ENCODE peak calls at places on chromosomes 5 and 9, in nine cellular contexts. One of them, this sample, is unnamed.

GRCh38 chr9:14222149-14222835 is 91.6 kb downstream of the NFIB start:
- DNase-seq in hepatocyte: no peak
- DNase-seq in RWPE2: no peak
- DNase-seq in CD8-positive, alpha-beta T cell: no peak
- DNase-seq in IMR-90: no peak
- DNase-seq in CD4-positive, CD25-positive, alpha-beta regulatory T cell: no peak
- DNase-seq in A673: no peak
- DNase-seq in SK-N-SH: no peak
- DNase-seq in dorsolateral prefrontal cortex: no peak
- DNase-seq in this sample: no peak

GRCh38 chr9:35287986-35288515 is 126.2 kb downstream of the UNC13B start:
- DNase-seq in hepatocyte: no peak
- DNase-seq in RWPE2: no peak
- DNase-seq in CD8-positive, alpha-beta T cell: no peak
- DNase-seq in IMR-90: peak; percentile 24
- DNase-seq in CD4-positive, CD25-positive, alpha-beta regulatory T cell: no peak
- DNase-seq in A673: no peak
- DNase-seq in SK-N-SH: no peak
- DNase-seq in dorsolateral prefrontal cortex: no peak
- DNase-seq in this sample: no peak

GRCh38 chr5:114317751-114318150 is 44.1 kb upstream of the KCNN2 start:
- DNase-seq in hepatocyte: peak; percentile 43
- DNase-seq in RWPE2: no peak
- DNase-seq in CD8-positive, alpha-beta T cell: no peak
- DNase-seq in IMR-90: no peak
- DNase-seq in CD4-positive, CD25-positive, alpha-beta regulatory T cell: no peak
- DNase-seq in A673: no peak
- DNase-seq in SK-N-SH: no peak
- DNase-seq in dorsolateral prefrontal cortex: no peak
- DNase-seq in this sample: no peak

GRCh38 chr5:177256296-177256695 is 47.2 kb downstream of the RAB24 start:
- DNase-seq in hepatocyte: no peak
- DNase-seq in RWPE2: no peak
- DNase-seq in CD8-positive, alpha-beta T cell: no peak
- DNase-seq in IMR-90: no peak
- DNase-seq in CD4-positive, CD25-positive, alpha-beta regulatory T cell: no peak
- DNase-seq in A673: no peak
- DNase-seq in SK-N-SH: no peak
- DNase-seq in dorsolateral prefrontal cortex: no peak
- DNase-seq in this sample: peak; percentile 50

GRCh38 chr5:177454397-177455035 is 7.9 kb downstream of the PRR7 start:
- DNase-seq in hepatocyte: peak; percentile 96
- DNase-seq in RWPE2: peak; percentile 92
- DNase-seq in CD8-positive, alpha-beta T cell: peak; percentile 91
- DNase-seq in IMR-90: peak; percentile 80
- DNase-seq in CD4-positive, CD25-positive, alpha-beta regulatory T cell: peak; percentile 94
- DNase-seq in A673: peak; percentile 88
- DNase-seq in SK-N-SH: peak; percentile 95
- DNase-seq in dorsolateral prefrontal cortex: peak; percentile 90
- DNase-seq in this sample: peak; percentile 91

GRCh38 chr5:132607133-132607532 is 50.4 kb downstream of the RAD50 start:
- DNase-seq in hepatocyte: no peak
- DNase-seq in RWPE2: no peak
- DNase-seq in CD8-positive, alpha-beta T cell: no peak
- DNase-seq in IMR-90: no peak
- DNase-seq in CD4-positive, CD25-positive, alpha-beta regulatory T cell: no peak
- DNase-seq in A673: no peak
- DNase-seq in SK-N-SH: no peak
- DNase-seq in dorsolateral prefrontal cortex: no peak
- DNase-seq in this sample: no peak

GRCh38 chr9:37281541-37281940 is 141.0 kb upstream of the GRHPR start:
- DNase-seq in hepatocyte: no peak
- DNase-seq in RWPE2: no peak
- DNase-seq in CD8-positive, alpha-beta T cell: no peak
- DNase-seq in IMR-90: no peak
- DNase-seq in CD4-positive, CD25-positive, alpha-beta regulatory T cell: no peak
- DNase-seq in A673: no peak
- DNase-seq in SK-N-SH: no peak
- DNase-seq in dorsolateral prefrontal cortex: no peak
- DNase-seq in this sample: no peak

GRCh38 chr5:177997319-177997670 is 1.3 kb upstream of the PROP1 start:
- DNase-seq in hepatocyte: no peak
- DNase-seq in RWPE2: no peak
- DNase-seq in CD8-positive, alpha-beta T cell: no peak
- DNase-seq in IMR-90: no peak
- DNase-seq in CD4-positive, CD25-positive, alpha-beta regulatory T cell: no peak
- DNase-seq in A673: no peak
- DNase-seq in SK-N-SH: no peak
- DNase-seq in dorsolateral prefrontal cortex: no peak
- DNase-seq in this sample: no peak

GRCh38 chr5:121138495-121138907 is 674.4 kb downstream of the PRR16 start:
- DNase-seq in hepatocyte: no peak
- DNase-seq in RWPE2: no peak
- DNase-seq in CD8-positive, alpha-beta T cell: no peak
- DNase-seq in IMR-90: no peak
- DNase-seq in CD4-positive, CD25-positive, alpha-beta regulatory T cell: no peak
- DNase-seq in A673: peak; percentile 70
- DNase-seq in SK-N-SH: peak; percentile 3
- DNase-seq in dorsolateral prefrontal cortex: no peak
- DNase-seq in this sample: no peak

GRCh38 chr9:133226219-133227171 is 17.4 kb upstream of the OBP2B start:
- DNase-seq in hepatocyte: no peak
- DNase-seq in RWPE2: no peak
- DNase-seq in CD8-positive, alpha-beta T cell: no peak
- DNase-seq in IMR-90: no peak
- DNase-seq in CD4-positive, CD25-positive, alpha-beta regulatory T cell: no peak
- DNase-seq in A673: no peak
- DNase-seq in SK-N-SH: peak; percentile 86
- DNase-seq in dorsolateral prefrontal cortex: no peak
- DNase-seq in this sample: no peak

GRCh38 chr5:76545184-76545583 is 78.0 kb downstream of the F2RL2 start:
- DNase-seq in hepatocyte: no peak
- DNase-seq in RWPE2: no peak
- DNase-seq in CD8-positive, alpha-beta T cell: no peak
- DNase-seq in IMR-90: no peak
- DNase-seq in CD4-positive, CD25-positive, alpha-beta regulatory T cell: no peak
- DNase-seq in A673: no peak
- DNase-seq in SK-N-SH: no peak
- DNase-seq in dorsolateral prefrontal cortex: no peak
- DNase-seq in this sample: no peak

GRCh38 chr5:173907686-173908371 is 19.7 kb downstream of the CPEB4 start:
- DNase-seq in hepatocyte: no peak
- DNase-seq in RWPE2: no peak
- DNase-seq in CD8-positive, alpha-beta T cell: no peak
- DNase-seq in IMR-90: peak; percentile 28
- DNase-seq in CD4-positive, CD25-positive, alpha-beta regulatory T cell: no peak
- DNase-seq in A673: no peak
- DNase-seq in SK-N-SH: no peak
- DNase-seq in dorsolateral prefrontal cortex: no peak
- DNase-seq in this sample: no peak

GRCh38 chr5:148794729-148795590 is 31.5 kb upstream of the ADRB2 start:
- DNase-seq in hepatocyte: no peak
- DNase-seq in RWPE2: no peak
- DNase-seq in CD8-positive, alpha-beta T cell: no peak
- DNase-seq in IMR-90: peak; percentile 96
- DNase-seq in CD4-positive, CD25-positive, alpha-beta regulatory T cell: no peak
- DNase-seq in A673: no peak
- DNase-seq in SK-N-SH: no peak
- DNase-seq in dorsolateral prefrontal cortex: no peak
- DNase-seq in this sample: no peak

GRCh38 chr5:55708732-55709131 is 3.4 kb downstream of the SLC38A9 start:
- DNase-seq in hepatocyte: no peak
- DNase-seq in RWPE2: no peak
- DNase-seq in CD8-positive, alpha-beta T cell: no peak
- DNase-seq in IMR-90: peak; percentile 34
- DNase-seq in CD4-positive, CD25-positive, alpha-beta regulatory T cell: no peak
- DNase-seq in A673: no peak
- DNase-seq in SK-N-SH: no peak
- DNase-seq in dorsolateral prefrontal cortex: no peak
- DNase-seq in this sample: no peak

GRCh38 chr9:106830527-106831140 is 32.3 kb upstream of the ZNF462 start:
- DNase-seq in hepatocyte: no peak
- DNase-seq in RWPE2: no peak
- DNase-seq in CD8-positive, alpha-beta T cell: no peak
- DNase-seq in IMR-90: no peak
- DNase-seq in CD4-positive, CD25-positive, alpha-beta regulatory T cell: no peak
- DNase-seq in A673: no peak
- DNase-seq in SK-N-SH: no peak
- DNase-seq in dorsolateral prefrontal cortex: no peak
- DNase-seq in this sample: no peak
- H3K27ac ChIP-seq in hepatocyte: peak overlapping the region; percentile 20
- H3K27ac ChIP-seq in RWPE2: no peak overlapping the region
- H3K27ac ChIP-seq in CD8-positive, alpha-beta T cell: no peak overlapping the region
- H3K27ac ChIP-seq in IMR-90: no peak overlapping the region
- H3K27ac ChIP-seq in CD4-positive, CD25-positive, alpha-beta regulatory T cell: no peak overlapping the region
- H3K27ac ChIP-seq in A673: no peak overlapping the region
- H3K27ac ChIP-seq in SK-N-SH: no peak overlapping the region
- H3K27ac ChIP-seq in dorsolateral prefrontal cortex: no peak overlapping the region
- H3K27ac ChIP-seq in this sample: no peak overlapping the region

DNA sequence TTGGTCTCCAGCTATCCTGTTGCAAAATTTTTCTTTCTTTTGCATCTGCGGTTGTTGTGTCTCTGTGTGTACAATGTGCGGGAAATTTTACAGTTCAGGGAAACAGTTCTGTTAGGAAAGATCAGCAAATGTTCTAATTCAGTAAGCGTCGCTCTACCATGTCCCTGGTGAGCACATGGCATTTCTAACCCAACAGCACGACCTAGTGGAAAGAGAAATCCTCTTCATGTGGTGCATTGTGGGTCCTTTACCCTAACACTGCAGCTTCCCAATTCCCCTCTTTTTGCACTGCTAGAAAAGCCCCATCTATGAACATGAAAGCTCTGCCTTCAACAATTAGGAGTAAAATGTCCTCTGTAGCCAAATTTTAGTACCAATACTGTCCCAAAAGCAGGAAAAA is 974.2 kb upstream of the CDH9 start:
- DNase-seq in hepatocyte: no peak
- DNase-seq in RWPE2: no peak
- DNase-seq in CD8-positive, alpha-beta T cell: no peak
- DNase-seq in IMR-90: no peak
- DNase-seq in CD4-positive, CD25-positive, alpha-beta regulatory T cell: no peak
- DNase-seq in A673: no peak
- DNase-seq in SK-N-SH: no peak
- DNase-seq in dorsolateral prefrontal cortex: no peak
- DNase-seq in this sample: no peak
- H3K27ac ChIP-seq in hepatocyte: no peak overlapping the region
- H3K27ac ChIP-seq in RWPE2: no peak overlapping the region
- H3K27ac ChIP-seq in CD8-positive, alpha-beta T cell: no peak overlapping the region
- H3K27ac ChIP-seq in IMR-90: no peak overlapping the region
- H3K27ac ChIP-seq in CD4-positive, CD25-positive, alpha-beta regulatory T cell: no peak overlapping the region
- H3K27ac ChIP-seq in A673: no peak overlapping the region
- H3K27ac ChIP-seq in SK-N-SH: no peak overlapping the region
- H3K27ac ChIP-seq in dorsolateral prefrontal cortex: no peak overlapping the region
- H3K27ac ChIP-seq in this sample: no peak overlapping the region

GRCh38 chr9:92026206-92027002 is 76.4 kb upstream of the ROR2 start:
- DNase-seq in hepatocyte: no peak
- DNase-seq in RWPE2: no peak
- DNase-seq in CD8-positive, alpha-beta T cell: no peak
- DNase-seq in IMR-90: no peak
- DNase-seq in CD4-positive, CD25-positive, alpha-beta regulatory T cell: no peak
- DNase-seq in A673: no peak
- DNase-seq in SK-N-SH: no peak
- DNase-seq in dorsolateral prefrontal cortex: no peak
- DNase-seq in this sample: no peak

GRCh38 chr9:92032891-92033290 is 82.3 kb downstream of the SPTLC1 start:
- DNase-seq in hepatocyte: no peak
- DNase-seq in RWPE2: no peak
- DNase-seq in CD8-positive, alpha-beta T cell: no peak
- DNase-seq in IMR-90: no peak
- DNase-seq in CD4-positive, CD25-positive, alpha-beta regulatory T cell: no peak
- DNase-seq in A673: no peak
- DNase-seq in SK-N-SH: no peak
- DNase-seq in dorsolateral prefrontal cortex: no peak
- DNase-seq in this sample: no peak

GRCh38 chr9:92033307-92033706 is 81.9 kb downstream of the SPTLC1 start:
- DNase-seq in hepatocyte: no peak
- DNase-seq in RWPE2: no peak
- DNase-seq in CD8-positive, alpha-beta T cell: no peak
- DNase-seq in IMR-90: no peak
- DNase-seq in CD4-positive, CD25-positive, alpha-beta regulatory T cell: no peak
- DNase-seq in A673: no peak
- DNase-seq in SK-N-SH: no peak
- DNase-seq in dorsolateral prefrontal cortex: no peak
- DNase-seq in this sample: no peak

GRCh38 chr9:92030367-92030766 is 80.3 kb upstream of the ROR2 start:
- DNase-seq in hepatocyte: no peak
- DNase-seq in RWPE2: no peak
- DNase-seq in CD8-positive, alpha-beta T cell: no peak
- DNase-seq in IMR-90: no peak
- DNase-seq in CD4-positive, CD25-positive, alpha-beta regulatory T cell: no peak
- DNase-seq in A673: no peak
- DNase-seq in SK-N-SH: no peak
- DNase-seq in dorsolateral prefrontal cortex: no peak
- DNase-seq in this sample: no peak

GRCh38 chr9:92029553-92029952 is 79.5 kb upstream of the ROR2 start:
- DNase-seq in hepatocyte: no peak
- DNase-seq in RWPE2: no peak
- DNase-seq in CD8-positive, alpha-beta T cell: no peak
- DNase-seq in IMR-90: no peak
- DNase-seq in CD4-positive, CD25-positive, alpha-beta regulatory T cell: no peak
- DNase-seq in A673: no peak
- DNase-seq in SK-N-SH: no peak
- DNase-seq in dorsolateral prefrontal cortex: no peak
- DNase-seq in this sample: no peak
- H3K27ac ChIP-seq in hepatocyte: no peak overlapping the region
- H3K27ac ChIP-seq in RWPE2: no peak overlapping the region
- H3K27ac ChIP-seq in CD8-positive, alpha-beta T cell: no peak overlapping the region
- H3K27ac ChIP-seq in IMR-90: no peak overlapping the region
- H3K27ac ChIP-seq in CD4-positive, CD25-positive, alpha-beta regulatory T cell: no peak overlapping the region
- H3K27ac ChIP-seq in A673: no peak overlapping the region
- H3K27ac ChIP-seq in SK-N-SH: no peak overlapping the region
- H3K27ac ChIP-seq in dorsolateral prefrontal cortex: no peak overlapping the region
- H3K27ac ChIP-seq in this sample: no peak overlapping the region

DNA sequence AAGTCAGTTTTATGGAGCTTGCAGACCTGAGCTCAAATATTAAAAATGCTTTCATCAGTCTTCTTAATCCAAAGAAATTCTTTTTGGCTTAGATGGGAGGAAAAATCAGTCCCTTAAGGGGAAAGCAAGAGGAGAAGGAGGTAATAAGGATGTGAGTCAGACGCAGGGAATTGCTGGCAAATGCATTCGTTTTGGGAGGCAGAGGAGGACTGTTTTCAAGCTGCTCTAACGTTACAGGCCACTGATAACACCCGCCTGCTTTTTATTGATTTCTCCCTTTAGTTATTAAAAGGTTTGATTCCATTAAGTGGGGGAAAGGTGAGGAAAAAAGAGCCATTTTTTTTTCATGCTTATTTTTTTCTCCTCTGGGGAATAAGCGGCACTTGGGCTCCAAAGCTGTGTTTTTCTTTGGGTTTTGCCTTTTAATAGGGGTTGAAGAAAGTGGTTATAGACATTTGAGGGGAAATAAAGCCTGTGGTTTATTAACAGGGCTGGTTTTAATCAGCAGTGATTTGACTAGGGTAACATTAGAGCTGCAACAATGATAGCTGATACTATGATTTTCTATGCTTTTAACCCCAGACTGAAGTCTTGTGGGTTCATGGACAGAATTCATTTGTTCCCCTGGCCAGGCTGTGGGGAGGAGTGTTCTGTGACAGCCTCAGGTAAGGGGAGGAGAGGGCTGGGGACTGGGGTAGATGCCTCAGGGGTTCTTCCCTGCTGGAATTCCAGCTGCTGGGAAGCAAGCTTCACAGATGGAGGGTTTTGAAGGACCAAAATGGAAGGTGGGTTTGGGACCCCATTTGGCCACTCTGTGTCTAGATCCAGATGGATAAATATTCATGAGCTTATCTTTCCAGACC is 225.2 kb downstream of the GAS1 start:
- DNase-seq in hepatocyte: peak; percentile 57
- DNase-seq in RWPE2: no peak
- DNase-seq in CD8-positive, alpha-beta T cell: no peak
- DNase-seq in IMR-90: peak; percentile 93
- DNase-seq in CD4-positive, CD25-positive, alpha-beta regulatory T cell: no peak
- DNase-seq in A673: peak; percentile 74
- DNase-seq in SK-N-SH: no peak
- DNase-seq in dorsolateral prefrontal cortex: no peak
- DNase-seq in this sample: no peak
- H3K27ac ChIP-seq in hepatocyte: peak overlapping the region; percentile 56
- H3K27ac ChIP-seq in RWPE2: peak overlapping the region; percentile 97
- H3K27ac ChIP-seq in CD8-positive, alpha-beta T cell: no peak overlapping the region
- H3K27ac ChIP-seq in IMR-90: peak overlapping the region; percentile 94
- H3K27ac ChIP-seq in CD4-positive, CD25-positive, alpha-beta regulatory T cell: no peak overlapping the region
- H3K27ac ChIP-seq in A673: no peak overlapping the region
- H3K27ac ChIP-seq in SK-N-SH: peak overlapping the region; percentile 84
- H3K27ac ChIP-seq in dorsolateral prefrontal cortex: no peak overlapping the region
- H3K27ac ChIP-seq in this sample: no peak overlapping the region